ENCODE peak calls at places on chromosomes 7 and 10, in seven cellular contexts. B, F, M, Y, H, G and Q are unnamed samples. For H3K27me3, the result is how much of the 10 kb centered on the place peaks cover.

GRCh38 chr10:30434273-30435067 is 486 bp downstream of the MAP3K8 start:
- DNase-seq in B (peak), G (peak), Y (peak), M (peak), F (peak), H (peak), Q (peak)

GRCh38 chr10:119680050-119680449 is 28.9 kb downstream of the BAG3 start:
- DNase-seq in B (no peak), Y (no peak), F (peak), G (peak), H (no peak), M (no peak), Q (peak)

GRCh38 chr10:110007171-110007700 is 548 bp upstream of the ADD3 start:
- DNase-seq in M (no peak), H (no peak), Y (no peak), G (no peak), B (no peak), F (peak), Q (no peak)

GRCh38 chr7:16266877-16267276 is 154.5 kb downstream of the CRPPA start:
- DNase-seq in H (no peak), G (no peak), B (no peak), F (no peak), Y (no peak), M (no peak), Q (no peak)

GRCh38 chr7:31102151-31102972 is 50.3 kb downstream of the ADCYAP1R1 start:
- DNase-seq in M (no peak), H (no peak), F (no peak), G (no peak), Y (peak), B (no peak), Q (no peak)

GRCh38 chr10:70562036-70562710 is 40.4 kb downstream of the PRF1 start:
- DNase-seq in B (no peak), F (no peak), M (no peak), H (peak), Y (peak), G (no peak), Q (no peak)

GRCh38 chr10:88113657-88114272 is 250.3 kb downstream of the PTEN start:
- DNase-seq in H (no peak), B (no peak), F (no peak), M (no peak), G (no peak), Y (no peak), Q (no peak)

GRCh38 chr10:59907918-59908807 is 1.8 kb upstream of the CCDC6 start:
- DNase-seq in B (peak), M (peak), Y (no peak), G (peak), F (peak), H (no peak), Q (peak)

GRCh38 chr7:36690514-36691187 is 33.6 kb downstream of the AOAH start:
- DNase-seq in B (no peak), G (no peak), F (no peak), M (no peak), H (no peak), Y (no peak), Q (no peak)

GRCh38 chr10:11145498-11145855 is 127.8 kb downstream of the CELF2 start:
- DNase-seq in M (no peak), H (no peak), F (no peak), Y (no peak), G (no peak), B (no peak), Q (no peak)

GRCh38 chr7:157689269-157690057 is 352.7 kb downstream of the DNAJB6 start:
- DNase-seq in M (peak), Y (no peak), G (no peak), B (no peak), H (peak), F (no peak), Q (no peak)
- H3K27me3 ChIP-seq in M (under half), Y (half or more), G (half or more), B (half or more), H (half or more), F (under half), Q (half or more)

DNA sequence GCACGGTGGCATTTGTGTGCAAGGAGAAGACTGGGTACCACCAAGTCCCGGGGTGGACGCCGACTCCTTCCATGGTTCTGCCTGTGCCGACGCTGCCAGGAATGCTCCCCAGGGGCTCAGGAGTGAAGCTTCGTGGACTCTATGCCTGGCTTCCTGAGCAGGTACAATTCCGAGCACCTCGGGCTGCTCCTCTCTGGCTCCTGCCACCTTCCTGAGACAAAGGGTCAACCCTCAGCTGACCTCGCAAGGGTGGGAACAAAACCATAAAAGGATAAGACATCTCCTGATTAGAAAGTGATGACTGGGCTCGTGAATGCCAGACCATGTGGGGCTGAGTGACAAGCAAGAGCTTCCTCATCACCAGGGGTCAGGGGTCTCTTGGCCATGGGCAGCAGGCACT is 31.8 kb downstream of the CALML3 start:
- DNase-seq in F (no peak), H (peak), Y (peak), B (no peak), G (no peak), M (no peak), Q (no peak)
- H3K27ac ChIP-seq in F (no peak), H (no peak), Y (no peak), B (no peak), G (no peak), M (no peak), Q (no peak)

GRCh38 chr7:28510022-28510367 is 97.7 kb downstream of the CREB5 start:
- DNase-seq in G (no peak), H (no peak), F (no peak), B (no peak), Y (no peak), M (no peak), Q (no peak)

GRCh38 chr7:28505014-28505413 is 92.7 kb downstream of the CREB5 start:
- DNase-seq in F (no peak), M (no peak), H (no peak), G (no peak), B (no peak), Y (no peak), Q (no peak)

GRCh38 chr7:28505861-28506260 is 93.5 kb downstream of the CREB5 start:
- DNase-seq in F (no peak), B (no peak), H (no peak), M (no peak), G (no peak), Y (no peak), Q (no peak)

GRCh38 chr7:28509256-28510021 is 97.1 kb downstream of the CREB5 start:
- DNase-seq in G (peak), Y (no peak), F (no peak), M (no peak), H (peak), B (no peak), Q (no peak)

DNA sequence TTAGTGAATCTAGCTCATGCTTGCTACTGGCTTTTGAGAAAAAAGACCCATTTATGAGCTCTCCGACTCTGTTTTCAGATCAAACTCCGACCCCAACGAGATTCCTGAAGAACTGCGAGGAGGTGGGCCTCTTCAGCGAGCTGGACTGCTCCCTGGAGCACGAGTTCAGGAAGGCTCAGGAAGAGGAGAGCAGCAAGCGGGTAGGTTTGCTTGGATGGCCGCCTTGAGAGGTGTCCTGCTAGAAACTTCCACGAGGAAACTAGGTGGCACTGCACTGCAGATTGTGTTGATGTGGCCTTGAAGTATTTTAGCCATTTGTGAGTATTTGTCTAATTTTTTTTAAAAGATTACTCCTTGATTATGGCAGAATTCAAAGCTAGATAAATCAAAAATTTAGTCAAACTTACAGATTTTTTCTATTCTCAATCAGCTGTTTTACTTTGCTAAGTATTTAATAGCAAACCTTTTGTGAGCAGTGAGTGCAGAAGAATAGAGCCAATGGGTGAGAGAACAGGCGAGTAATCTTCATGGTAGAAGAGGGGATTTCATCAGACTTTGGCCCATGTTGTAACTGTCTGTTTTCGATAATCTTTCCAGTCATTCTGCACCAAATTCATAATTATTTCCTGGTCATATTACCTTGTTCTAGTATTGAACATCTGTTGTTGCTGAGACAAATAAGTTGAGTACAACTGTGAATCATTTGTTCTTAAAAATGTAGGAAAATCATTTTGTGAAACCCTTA is 95.4 kb downstream of the CREB5 start:
- DNase-seq in H (no peak), B (no peak), M (no peak), F (no peak), Y (no peak), G (no peak), Q (no peak)
- H3K27me3 ChIP-seq in H (under half), B (under half), M (under half), F (under half), Y (under half), G (under half), Q (under half)

GRCh38 chr7:134276951-134277350 is 39.8 kb downstream of the SLC35B4 start:
- DNase-seq in B (peak), G (no peak), Y (no peak), M (no peak), H (no peak), F (no peak), Q (no peak)
- H3K27ac ChIP-seq in B (no peak), G (no peak), Y (no peak), M (no peak), H (no peak), F (no peak), Q (no peak)